ENCODE peak calls at places on chromosomes 16 and 17, in six cellular contexts. U, O, L, Q, B and T are unnamed samples.

GRCh38 chr17:44540246-44541084 is 16.8 kb upstream of the FZD2 start:
- DNase-seq in U (no peak), O (no peak), L (no peak), Q (no peak), B (no peak), T (no peak)

GRCh38 chr17:78276499-78276898 is 45.1 kb downstream of the TMEM235 start:
- DNase-seq in U (no peak), O (no peak), L (no peak), Q (peak), B (peak), T (no peak)

GRCh38 chr16:31513126-31513525 is 4.9 kb upstream of the RUSF1 start:
- DNase-seq in U (no peak), O (peak), L (peak), Q (no peak), B (no peak), T (no peak)

GRCh38 chr17:6639651-6640535 is 618 bp downstream of the KIAA0753 start:
- DNase-seq in U (peak), O (no peak), L (no peak), Q (peak), B (peak), T (peak)

GRCh38 chr16:87580855-87581261 is 21.4 kb upstream of the JPH3 start:
- DNase-seq in U (no peak), O (no peak), L (peak), Q (no peak), B (no peak), T (no peak)

GRCh38 chr17:49218941-49219913 is 8.7 kb downstream of the ABI3 start:
- DNase-seq in U (peak), O (no peak), L (no peak), Q (no peak), B (peak), T (peak)

GRCh38 chr17:55572139-55572538 is 60.9 kb upstream of the SMIM36 start:
- DNase-seq in U (no peak), O (no peak), L (no peak), Q (no peak), B (no peak), T (no peak)

GRCh38 chr17:8479431-8479947 is 43.8 kb downstream of the NDEL1 start:
- DNase-seq in U (no peak), O (peak), L (no peak), Q (no peak), B (no peak), T (no peak)

GRCh38 chr16:5064915-5065314 is 841 bp downstream of the C16orf89 start:
- DNase-seq in U (peak), O (no peak), L (no peak), Q (no peak), B (no peak), T (no peak)

GRCh38 chr16:920722-921121 is 50.1 kb downstream of the LMF1 start:
- DNase-seq in U (peak), O (peak), L (peak), Q (peak), B (no peak), T (no peak)

GRCh38 chr17:55717898-55718735 is 4.5 kb downstream of the TMEM100 start:
- DNase-seq in U (peak), O (no peak), L (no peak), Q (peak), B (peak), T (peak)

GRCh38 chr16:53775106-53775820 is 71.3 kb downstream of the FTO start:
- DNase-seq in U (no peak), O (no peak), L (no peak), Q (no peak), B (no peak), T (no peak)

GRCh38 chr17:38617074-38617860 is 11.5 kb upstream of the SRCIN1 start:
- DNase-seq in U (peak), O (no peak), L (no peak), Q (peak), B (no peak), T (no peak)

GRCh38 chr16:12142157-12142556 is 165.6 kb downstream of the SNX29 start:
- DNase-seq in U (peak), O (no peak), L (no peak), Q (no peak), B (no peak), T (no peak)

GRCh38 chr17:73998246-73999220 is 204.9 kb upstream of the RPL38 start:
- DNase-seq in U (no peak), O (no peak), L (no peak), Q (peak), B (peak), T (peak)

GRCh38 chr17:66716236-66717026 is 118.5 kb upstream of the CACNG5 start:
- DNase-seq in U (peak), O (no peak), L (no peak), Q (no peak), B (no peak), T (no peak)

GRCh38 chr16:53507464-53508180 is 4.6 kb upstream of the AKTIP start:
- DNase-seq in U (no peak), O (no peak), L (no peak), Q (no peak), B (no peak), T (no peak)

GRCh38 chr16:22633794-22634193 is 123.1 kb downstream of the NPIPB5 start:
- DNase-seq in U (no peak), O (no peak), L (no peak), Q (no peak), B (no peak), T (no peak)

GRCh38 chr16:14389359-14389758 is 240.7 kb downstream of the PARN start:
- DNase-seq in U (no peak), O (no peak), L (no peak), Q (no peak), B (no peak), T (no peak)

GRCh38 chr16:68643847-68644246 is 1.3 kb upstream of the CDH3 start:
- DNase-seq in U (no peak), O (no peak), L (no peak), Q (no peak), B (no peak), T (no peak)

GRCh38 chr17:75084039-75084660 is 3.6 kb upstream of the SLC16A5 start:
- DNase-seq in U (no peak), O (no peak), L (no peak), Q (no peak), B (peak), T (peak)

GRCh38 chr17:37276475-37276874 is 99.3 kb upstream of the C17orf78 start:
- DNase-seq in U (no peak), O (no peak), L (no peak), Q (no peak), B (no peak), T (no peak)

GRCh38 chr16:5252800-5253199 is 155.2 kb upstream of the EEF2KMT start:
- DNase-seq in U (no peak), O (no peak), L (no peak), Q (no peak), B (no peak), T (no peak)

GRCh38 chr16:70701036-70701435 is 15.2 kb upstream of the MTSS2 start:
- DNase-seq in U (no peak), O (no peak), L (no peak), Q (no peak), B (no peak), T (no peak)

GRCh38 chr17:1493291-1493980 is 950 bp upstream of the MYO1C start:
- DNase-seq in U (no peak), O (no peak), L (no peak), Q (no peak), B (no peak), T (no peak)

GRCh38 chr16:1533443-1533951 is at the start of gene TMEM204:
- DNase-seq in U (peak), O (peak), L (peak), Q (no peak), B (peak), T (peak)